ENCODE peak calls at places on chromosomes 1 and 21, in seven cellular contexts. A is heart right ventricle, N is pancreas, P is lower lobe of right lung, B is fibroblast of mammary gland, Z is upper lobe of right lung, U is breast epithelium. Q is an unnamed sample.

GRCh38 chr1:242524571-242525359 is at the start of gene PLD5:
- DNase-seq in B (no peak), A (no peak), P (no peak), Z (peak; percentile 57), U (no peak), N (no peak), Q (peak; percentile 67)

GRCh38 chr1:69814926-69815325 is 247.2 kb downstream of the LRRC7 start:
- DNase-seq in N (no peak), U (no peak), A (no peak), B (peak; percentile 25), P (no peak), Z (no peak), Q (no peak)

GRCh38 chr1:33288976-33289857 is 31.7 kb downstream of the A3GALT2 start:
- DNase-seq in U (peak; percentile 44), Z (peak; percentile 48), P (no peak), A (no peak), B (no peak), N (no peak), Q (no peak)

GRCh38 chr1:51986718-51987117 is 3.8 kb downstream of the RAB3B start:
- DNase-seq in B (no peak), A (no peak), U (no peak), N (no peak), Z (no peak), P (no peak), Q (no peak)

GRCh38 chr1:7120863-7121621 is 335.8 kb downstream of the CAMTA1 start:
- DNase-seq in U (no peak), N (no peak), B (no peak), P (no peak), Z (no peak), A (peak; percentile 23), Q (no peak)

GRCh38 chr1:187001198-187001904 is 172.6 kb downstream of the PLA2G4A start:
- DNase-seq in N (no peak), A (no peak), U (no peak), P (no peak), Z (no peak), B (peak; percentile 92), Q (no peak)

GRCh38 chr1:198943484-198943883 is 304.6 kb downstream of the PTPRC start:
- DNase-seq in A (no peak), B (no peak), N (no peak), U (no peak), Z (no peak), P (no peak), Q (no peak)

GRCh38 chr1:2179283-2180013 is 15.1 kb downstream of the FAAP20 start:
- DNase-seq in U (no peak), B (no peak), Z (no peak), P (no peak), A (no peak), N (no peak), Q (no peak)

GRCh38 chr21:25895565-25896205 is 160.9 kb downstream of the GABPA start:
- DNase-seq in N (no peak), A (no peak), P (no peak), B (peak; percentile 50), Z (no peak), U (no peak), Q (no peak)

GRCh38 chr1:185208626-185209170 is 51.7 kb downstream of the SWT1 start:
- DNase-seq in P (no peak), A (no peak), Z (no peak), B (no peak), U (no peak), N (no peak), Q (no peak)

GRCh38 chr1:15941899-15942660 is 33.8 kb downstream of the ZBTB17 start:
- DNase-seq in A (no peak), U (no peak), Z (no peak), P (no peak), N (peak; percentile 88), B (no peak), Q (no peak)

GRCh38 chr1:26025517-26025916 is 3.9 kb downstream of the EXTL1 start:
- DNase-seq in N (no peak), U (no peak), P (no peak), A (no peak), Z (no peak), B (no peak), Q (peak; percentile 3)

GRCh38 chr1:243528459-243529120 is 272.7 kb downstream of the SDCCAG8 start:
- DNase-seq in U (no peak), A (no peak), B (no peak), P (no peak), Z (no peak), N (no peak), Q (no peak)

GRCh38 chr1:23908453-23909341 is 4.5 kb downstream of the CNR2 start:
- DNase-seq in B (no peak), N (no peak), Z (no peak), U (no peak), A (no peak), P (no peak), Q (no peak)

GRCh38 chr1:3518256-3518655 is 63.8 kb downstream of the ARHGEF16 start:
- DNase-seq in A (no peak), N (no peak), Z (no peak), B (no peak), U (no peak), P (no peak), Q (no peak)

GRCh38 chr1:185463433-185463832 is 146.4 kb upstream of the IVNS1ABP start:
- DNase-seq in Z (no peak), U (no peak), A (no peak), B (no peak), N (no peak), P (no peak), Q (no peak)

GRCh38 chr1:98421098-98421460 is 240.4 kb upstream of the SNX7 start:
- DNase-seq in B (no peak), N (no peak), P (no peak), A (no peak), U (no peak), Z (no peak), Q (no peak)

GRCh38 chr1:52296345-52296744 is 69.7 kb downstream of the CC2D1B start:
- DNase-seq in N (no peak), Z (no peak), U (no peak), B (peak; percentile 71), A (no peak), P (no peak), Q (no peak)

GRCh38 chr1:218284917-218285635 is at the start of gene RRP15:
- DNase-seq in N (peak; percentile 85), P (peak; percentile 92), B (peak; percentile 89), Z (peak; percentile 93), U (peak; percentile 86), A (peak; percentile 85), Q (peak; percentile 94)

GRCh38 chr1:30083800-30084464 is 639.5 kb downstream of the MATN1 start:
- DNase-seq in Z (no peak), A (no peak), U (no peak), N (no peak), B (peak; percentile 70), P (no peak), Q (no peak)

GRCh38 chr1:178819123-178819522 is 51.8 kb downstream of the ANGPTL1 start:
- DNase-seq in Z (no peak), U (no peak), A (no peak), N (no peak), B (no peak), P (no peak), Q (no peak)

GRCh38 chr1:160186246-160186645 is 4.1 kb upstream of the CASQ1 start:
- DNase-seq in P (no peak), A (no peak), B (no peak), Z (no peak), N (no peak), U (no peak), Q (peak; percentile 16)

GRCh38 chr1:161139765-161140164 is 7.3 kb upstream of the DEDD start:
- DNase-seq in Z (no peak), U (no peak), P (no peak), N (no peak), A (no peak), B (peak; percentile 60), Q (no peak)

GRCh38 chr1:201361652-201362504 is 15.6 kb downstream of the TNNT2 start:
- DNase-seq in Z (peak; percentile 68), U (no peak), B (peak; percentile 37), P (peak; percentile 50), N (no peak), A (no peak), Q (no peak)

GRCh38 chr1:156838972-156839371 is 19.9 kb downstream of the INSRR start:
- DNase-seq in Z (no peak), N (no peak), A (no peak), P (no peak), U (no peak), B (peak; percentile 21), Q (peak; percentile 41)

GRCh38 chr21:35428927-35429326 is 379.8 kb upstream of the RUNX1 start:
- DNase-seq in U (no peak), A (no peak), B (peak; percentile 30), N (no peak), P (no peak), Z (no peak), Q (no peak)
- H3K4me3 ChIP-seq in U (no peak overlapping the region), A (no peak overlapping the region), B (no peak overlapping the region), N (no peak overlapping the region), P (no peak overlapping the region), Z (no peak overlapping the region), Q (no peak overlapping the region)

DNA sequence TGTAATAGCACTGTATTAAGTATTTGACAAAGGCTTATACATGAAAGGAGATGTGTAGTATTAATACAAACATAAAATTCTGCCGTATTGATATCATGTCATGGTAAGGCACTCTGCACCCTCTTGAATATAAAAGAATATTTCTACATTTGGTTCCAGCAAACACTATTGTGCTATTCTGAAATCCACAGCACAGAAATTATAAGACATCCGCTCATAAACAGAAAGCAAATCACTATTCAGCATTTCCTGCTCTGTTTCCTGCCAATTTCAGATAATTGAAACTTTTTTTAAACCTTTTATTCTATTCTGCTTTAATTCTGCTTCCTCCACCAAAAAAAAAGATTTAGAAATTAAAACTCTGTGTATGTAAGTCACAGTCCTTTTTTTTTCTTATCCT is 39.6 kb upstream of the PLEKHO1 start:
- DNase-seq in B (no peak), Z (no peak), N (no peak), U (no peak), P (no peak), A (no peak), Q (no peak)
- H3K4me3 ChIP-seq in B (no peak overlapping the region), Z (no peak overlapping the region), N (no peak overlapping the region), U (no peak overlapping the region), P (no peak overlapping the region), A (no peak overlapping the region), Q (no peak overlapping the region)

GRCh38 chr1:119140177-119141019 is at the start of gene WARS2:
- DNase-seq in N (peak; percentile 95), P (peak; percentile 97), B (peak; percentile 98), A (peak; percentile 92), Z (peak; percentile 97), U (peak; percentile 92), Q (peak; percentile 96)

GRCh38 chr1:119139857-119140176 is 636 bp downstream of the WARS2 start:
- DNase-seq in A (no peak), B (no peak), U (no peak), Z (no peak), P (no peak), N (peak; percentile 25), Q (no peak)

GRCh38 chr1:119141020-119141424 is 569 bp upstream of the WARS2 start:
- DNase-seq in P (no peak), N (peak; percentile 22), A (peak; percentile 26), B (peak; percentile 49), U (no peak), Z (peak; percentile 67), Q (no peak)

GRCh38 chr1:119143716-119144115 is 3.3 kb upstream of the WARS2 start:
- DNase-seq in U (no peak), Z (no peak), N (no peak), B (no peak), P (no peak), A (no peak), Q (no peak)

GRCh38 chr1:119141660-119142059 is 1.2 kb upstream of the WARS2 start:
- DNase-seq in U (no peak), B (no peak), Z (no peak), N (no peak), P (no peak), A (no peak), Q (no peak)
- H3K4me3 ChIP-seq in U (no peak overlapping the region), B (no peak overlapping the region), Z (no peak overlapping the region), N (no peak overlapping the region), P (no peak overlapping the region), A (no peak overlapping the region), Q (no peak overlapping the region)

GRCh38 chr1:162696286-162696862 is 64.1 kb downstream of the DDR2 start:
- DNase-seq in N (peak; percentile 35), B (peak; percentile 95), Z (no peak), P (peak; percentile 48), A (peak; percentile 72), U (peak; percentile 58), Q (no peak)
- H3K4me3 ChIP-seq in N (no peak overlapping the region), B (no peak overlapping the region), Z (no peak overlapping the region), P (no peak overlapping the region), A (no peak overlapping the region), U (no peak overlapping the region), Q (no peak overlapping the region)